ENCODE peak calls at places on chromosomes 2 and 18, in seven cellular contexts. Z is NT2/D1; U is sigmoid colon; B is RWPE1; C is ACHN; F is substantia nigra; V is activated naive CD4-positive, alpha-beta T cell. G is an unnamed sample.

GRCh38 chr18:42255908-42256765 is 301.1 kb downstream of the PIK3C3 start:
- DNase-seq in C (no peak), V (no peak), Z (no peak), F (no peak), U (no peak), B (no peak), G (no peak)

GRCh38 chr2:205835982-205836381 is 153.7 kb downstream of the NRP2 start:
- DNase-seq in F (no peak), B (no peak), C (no peak), U (no peak), Z (peak), V (no peak), G (no peak)

GRCh38 chr2:131475831-131476230 is at the start of gene TUBA3D:
- DNase-seq in B (no peak), U (no peak), F (no peak), Z (no peak), C (no peak), V (no peak), G (no peak)

GRCh38 chr2:233764264-233764663 is 4.2 kb downstream of the UGT1A1 start:
- DNase-seq in C (no peak), U (no peak), B (no peak), Z (no peak), F (no peak), V (no peak), G (no peak)

GRCh38 chr18:5961097-5961827 is 65.9 kb upstream of the TMEM200C start:
- DNase-seq in Z (no peak), B (no peak), F (no peak), C (no peak), V (no peak), U (no peak), G (no peak)

GRCh38 chr2:36137612-36138011 is 218.0 kb upstream of the CRIM1 start:
- DNase-seq in Z (no peak), C (no peak), B (no peak), F (no peak), U (no peak), V (no peak), G (no peak)

GRCh38 chr2:28486526-28486925 is 9.3 kb upstream of the PLB1 start:
- DNase-seq in V (no peak), Z (no peak), C (no peak), F (no peak), U (no peak), B (no peak), G (no peak)

GRCh38 chr2:29789884-29790485 is 131.4 kb downstream of the ALK start:
- DNase-seq in B (no peak), C (no peak), Z (no peak), U (no peak), F (no peak), V (no peak), G (no peak)

GRCh38 chr2:43000242-43001054 is 208.1 kb upstream of the HAAO start:
- DNase-seq in F (peak), B (no peak), Z (no peak), C (no peak), U (no peak), V (no peak), G (no peak)

GRCh38 chr2:88054300-88055048 is 1.1 kb downstream of the KRCC1 start:
- DNase-seq in F (no peak), V (no peak), U (no peak), C (no peak), Z (no peak), B (peak), G (no peak)

GRCh38 chr18:62777814-62778213 is 62.5 kb downstream of the PHLPP1 start:
- DNase-seq in V (no peak), B (no peak), C (no peak), Z (no peak), F (no peak), U (no peak), G (no peak)

GRCh38 chr18:62555135-62555534 is 32.3 kb downstream of the ZCCHC2 start:
- DNase-seq in V (no peak), Z (no peak), B (peak), F (no peak), U (no peak), C (no peak), G (no peak)

GRCh38 chr18:54671291-54671881 is 80.3 kb downstream of the DYNAP start:
- DNase-seq in F (no peak), B (peak), Z (no peak), V (no peak), U (no peak), C (peak), G (no peak)

GRCh38 chr2:88452151-88452851 is at the start of gene FOXI3:
- DNase-seq in F (no peak), B (no peak), Z (no peak), C (no peak), U (peak), V (no peak), G (no peak)

GRCh38 chr2:193240752-193241151 is 1046.0 kb upstream of the TMEFF2 start:
- DNase-seq in U (no peak), V (no peak), F (no peak), C (peak), B (no peak), Z (peak), G (no peak)

GRCh38 chr18:77366725-77367641 is 117.3 kb downstream of the GALR1 start:
- DNase-seq in B (peak), Z (no peak), C (peak), F (peak), U (no peak), V (no peak), G (no peak)

GRCh38 chr2:143263045-143263625 is 133.9 kb downstream of the ARHGAP15 start:
- DNase-seq in B (no peak), Z (peak), V (no peak), F (no peak), C (no peak), U (no peak), G (no peak)

GRCh38 chr2:191846787-191847620 is at the start of gene CAVIN2:
- DNase-seq in F (no peak), Z (no peak), U (peak), C (peak), V (no peak), B (peak), G (peak)

GRCh38 chr2:218015831-218016521 is 13.2 kb upstream of the TNS1 start:
- DNase-seq in F (no peak), Z (no peak), V (no peak), C (no peak), U (no peak), B (no peak), G (peak)

GRCh38 chr2:144237845-144238637 is 281.9 kb downstream of the ZEB2 start:
- DNase-seq in B (no peak), C (no peak), U (no peak), V (no peak), Z (no peak), F (no peak), G (no peak)

GRCh38 chr18:38450876-38451275 is 885.3 kb upstream of the CELF4 start:
- DNase-seq in Z (no peak), U (no peak), C (no peak), V (no peak), B (no peak), F (no peak), G (no peak)